ENCODE peak calls at places on chromosomes 3 and 15, in six cellular contexts. One of them, this sample, is unnamed.

GRCh38 chr15:83323296-83323711 is 38.8 kb upstream of the BNC1 start:
- DNase-seq in HepG2: no peak
- DNase-seq in HCT116: no peak
- DNase-seq in A549: peak; percentile 95
- DNase-seq in SK-N-SH: peak; percentile 4
- DNase-seq in endothelial cell of umbilical vein: no peak
- DNase-seq in this sample: no peak

GRCh38 chr3:192011137-192011536 is 550.2 kb downstream of the PYDC2 start:
- DNase-seq in SK-N-SH: no peak
- DNase-seq in endothelial cell of umbilical vein: no peak
- DNase-seq in HepG2: no peak
- DNase-seq in A549: no peak
- DNase-seq in HCT116: no peak
- DNase-seq in this sample: no peak

GRCh38 chr3:189726277-189726676 is 95.1 kb downstream of the TP63 start:
- DNase-seq in A549: no peak
- DNase-seq in HCT116: no peak
- DNase-seq in SK-N-SH: no peak
- DNase-seq in endothelial cell of umbilical vein: no peak
- DNase-seq in HepG2: no peak
- DNase-seq in this sample: no peak

GRCh38 chr3:58051196-58051595 is 43.0 kb downstream of the FLNB start:
- DNase-seq in SK-N-SH: no peak
- DNase-seq in HCT116: no peak
- DNase-seq in endothelial cell of umbilical vein: no peak
- DNase-seq in A549: peak; percentile 65
- DNase-seq in HepG2: no peak
- DNase-seq in this sample: no peak

GRCh38 chr3:141439589-141439988 is 47.2 kb upstream of the RASA2 start:
- DNase-seq in endothelial cell of umbilical vein: peak; percentile 49
- DNase-seq in SK-N-SH: no peak
- DNase-seq in A549: no peak
- DNase-seq in HepG2: no peak
- DNase-seq in HCT116: no peak
- DNase-seq in this sample: no peak

GRCh38 chr3:98901032-98901464 is 447 bp downstream of the DCBLD2 start:
- DNase-seq in HepG2: peak; percentile 32
- DNase-seq in endothelial cell of umbilical vein: peak; percentile 70
- DNase-seq in SK-N-SH: peak; percentile 77
- DNase-seq in HCT116: no peak
- DNase-seq in A549: peak; percentile 69
- DNase-seq in this sample: peak; percentile 70

GRCh38 chr3:154275965-154276364 is 48.3 kb downstream of the DHX36 start:
- DNase-seq in A549: no peak
- DNase-seq in HepG2: no peak
- DNase-seq in endothelial cell of umbilical vein: peak; percentile 10
- DNase-seq in SK-N-SH: no peak
- DNase-seq in HCT116: no peak
- DNase-seq in this sample: no peak

GRCh38 chr15:85168642-85169173 is 187.1 kb downstream of the PDE8A start:
- DNase-seq in HepG2: peak; percentile 24
- DNase-seq in endothelial cell of umbilical vein: peak; percentile 55
- DNase-seq in HCT116: peak; percentile 18
- DNase-seq in SK-N-SH: peak; percentile 46
- DNase-seq in A549: peak; percentile 75
- DNase-seq in this sample: peak; percentile 83

GRCh38 chr3:61053781-61054496 is 197.3 kb downstream of the FHIT start:
- DNase-seq in SK-N-SH: no peak
- DNase-seq in HepG2: peak; percentile 7
- DNase-seq in A549: no peak
- DNase-seq in HCT116: no peak
- DNase-seq in endothelial cell of umbilical vein: no peak
- DNase-seq in this sample: no peak

GRCh38 chr3:134918448-134918847 is 123.4 kb downstream of the EPHB1 start:
- DNase-seq in HepG2: no peak
- DNase-seq in SK-N-SH: no peak
- DNase-seq in endothelial cell of umbilical vein: no peak
- DNase-seq in A549: no peak
- DNase-seq in HCT116: no peak
- DNase-seq in this sample: no peak

GRCh38 chr3:177816667-177817208 is 619.5 kb upstream of the TBL1XR1 start:
- DNase-seq in A549: peak; percentile 72
- DNase-seq in HepG2: peak; percentile 69
- DNase-seq in SK-N-SH: no peak
- DNase-seq in HCT116: peak; percentile 44
- DNase-seq in endothelial cell of umbilical vein: peak; percentile 62
- DNase-seq in this sample: no peak

GRCh38 chr3:153513236-153513635 is 351.2 kb downstream of the RAP2B start:
- DNase-seq in HCT116: peak; percentile 7
- DNase-seq in HepG2: peak; percentile 3
- DNase-seq in A549: peak; percentile 20
- DNase-seq in SK-N-SH: no peak
- DNase-seq in endothelial cell of umbilical vein: peak; percentile 34
- DNase-seq in this sample: peak; percentile 12

GRCh38 chr3:196268270-196269163 is 19.0 kb downstream of the PCYT1A start:
- DNase-seq in A549: peak; percentile 59
- DNase-seq in HepG2: no peak
- DNase-seq in SK-N-SH: no peak
- DNase-seq in HCT116: no peak
- DNase-seq in endothelial cell of umbilical vein: no peak
- DNase-seq in this sample: peak; percentile 46

GRCh38 chr3:156383433-156384025 is 171.4 kb downstream of the SSR3 start:
- DNase-seq in endothelial cell of umbilical vein: no peak
- DNase-seq in HepG2: no peak
- DNase-seq in HCT116: no peak
- DNase-seq in A549: no peak
- DNase-seq in SK-N-SH: peak; percentile 41
- DNase-seq in this sample: no peak

GRCh38 chr3:32733631-32734229 is 48.7 kb downstream of the CNOT10 start:
- DNase-seq in HCT116: peak; percentile 19
- DNase-seq in endothelial cell of umbilical vein: peak; percentile 54
- DNase-seq in A549: peak; percentile 54
- DNase-seq in HepG2: peak; percentile 62
- DNase-seq in SK-N-SH: peak; percentile 56
- DNase-seq in this sample: no peak

GRCh38 chr3:23385327-23385726 is 182.2 kb downstream of the UBE2E2 start:
- DNase-seq in endothelial cell of umbilical vein: no peak
- DNase-seq in A549: no peak
- DNase-seq in HepG2: no peak
- DNase-seq in HCT116: no peak
- DNase-seq in SK-N-SH: no peak
- DNase-seq in this sample: no peak

GRCh38 chr3:116863842-116864626 is 154.5 kb downstream of the TUSC7 start:
- DNase-seq in HCT116: no peak
- DNase-seq in endothelial cell of umbilical vein: peak; percentile 79
- DNase-seq in A549: peak; percentile 51
- DNase-seq in SK-N-SH: peak; percentile 21
- DNase-seq in HepG2: peak; percentile 1
- DNase-seq in this sample: peak; percentile 22

GRCh38 chr15:84961114-84961452 is 20.6 kb upstream of the PDE8A start:
- DNase-seq in endothelial cell of umbilical vein: no peak
- DNase-seq in SK-N-SH: no peak
- DNase-seq in HepG2: no peak
- DNase-seq in HCT116: no peak
- DNase-seq in A549: no peak
- DNase-seq in this sample: no peak

GRCh38 chr3:151226088-151226563 is 23.1 kb upstream of the GPR171 start:
- DNase-seq in HepG2: peak; percentile 81
- DNase-seq in endothelial cell of umbilical vein: no peak
- DNase-seq in SK-N-SH: no peak
- DNase-seq in A549: peak; percentile 66
- DNase-seq in HCT116: no peak
- DNase-seq in this sample: no peak

GRCh38 chr3:122893754-122894668 is 99.1 kb downstream of the SLC49A4 start:
- DNase-seq in HepG2: peak; percentile 13
- DNase-seq in A549: no peak
- DNase-seq in endothelial cell of umbilical vein: no peak
- DNase-seq in SK-N-SH: peak; percentile 49
- DNase-seq in HCT116: no peak
- DNase-seq in this sample: no peak

GRCh38 chr15:65862682-65863081 is 6.6 kb upstream of the RAB11A start:
- DNase-seq in SK-N-SH: peak; percentile 72
- DNase-seq in HepG2: peak; percentile 85
- DNase-seq in A549: peak; percentile 92
- DNase-seq in HCT116: peak; percentile 90
- DNase-seq in endothelial cell of umbilical vein: peak; percentile 56
- DNase-seq in this sample: peak; percentile 77

GRCh38 chr3:120144267-120144666 is 50.0 kb upstream of the GSK3B start:
- DNase-seq in HCT116: no peak
- DNase-seq in SK-N-SH: no peak
- DNase-seq in HepG2: peak; percentile 39
- DNase-seq in endothelial cell of umbilical vein: no peak
- DNase-seq in A549: peak; percentile 33
- DNase-seq in this sample: peak; percentile 19

GRCh38 chr3:136189043-136189442 is 7.1 kb downstream of the MSL2 start:
- DNase-seq in endothelial cell of umbilical vein: no peak
- DNase-seq in A549: no peak
- DNase-seq in SK-N-SH: no peak
- DNase-seq in HCT116: no peak
- DNase-seq in HepG2: no peak
- DNase-seq in this sample: no peak

GRCh38 chr15:58214941-58215340 is 76.8 kb downstream of the AQP9 start:
- DNase-seq in HCT116: no peak
- DNase-seq in SK-N-SH: no peak
- DNase-seq in endothelial cell of umbilical vein: no peak
- DNase-seq in A549: no peak
- DNase-seq in HepG2: no peak
- DNase-seq in this sample: no peak

GRCh38 chr15:73900129-73900712 is 26.0 kb upstream of the LOXL1 start:
- DNase-seq in HepG2: no peak
- DNase-seq in SK-N-SH: no peak
- DNase-seq in A549: no peak
- DNase-seq in HCT116: no peak
- DNase-seq in endothelial cell of umbilical vein: no peak
- DNase-seq in this sample: no peak

GRCh38 chr3:165526367-165526766 is 310.9 kb downstream of the BCHE start:
- DNase-seq in HepG2: no peak
- DNase-seq in HCT116: no peak
- DNase-seq in SK-N-SH: no peak
- DNase-seq in A549: no peak
- DNase-seq in endothelial cell of umbilical vein: no peak
- DNase-seq in this sample: no peak

DNA sequence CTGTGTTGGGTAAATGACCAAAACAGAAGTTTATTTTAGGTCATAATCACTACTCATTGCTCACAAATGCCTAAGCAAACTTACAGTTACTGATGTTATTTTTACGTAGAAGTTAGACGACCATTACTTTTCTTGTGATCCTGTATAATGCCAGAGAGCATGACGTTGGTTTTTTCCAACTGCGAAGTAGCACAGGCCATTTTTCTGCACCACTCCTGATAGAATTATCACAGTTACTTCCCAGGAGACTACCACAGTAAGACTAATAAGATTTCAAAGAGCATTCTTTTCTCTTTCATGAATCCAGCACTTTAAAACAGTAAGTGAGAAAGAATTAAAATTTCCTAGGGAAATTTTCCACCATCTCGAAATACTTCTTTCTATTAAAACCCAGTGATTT is 19.8 kb downstream of the CD200 start:
- DNase-seq in HCT116: no peak
- DNase-seq in endothelial cell of umbilical vein: no peak
- DNase-seq in SK-N-SH: no peak
- DNase-seq in HepG2: no peak
- DNase-seq in A549: no peak
- DNase-seq in this sample: no peak
- TF ChIP-seq MAX in HCT116: no peak
- TF ChIP-seq MAX in endothelial cell of umbilical vein: no peak
- TF ChIP-seq MAX in SK-N-SH: no peak
- TF ChIP-seq MAX in HepG2: no peak
- TF ChIP-seq MAX in A549: no peak
- TF ChIP-seq MAX in this sample: no peak

DNA sequence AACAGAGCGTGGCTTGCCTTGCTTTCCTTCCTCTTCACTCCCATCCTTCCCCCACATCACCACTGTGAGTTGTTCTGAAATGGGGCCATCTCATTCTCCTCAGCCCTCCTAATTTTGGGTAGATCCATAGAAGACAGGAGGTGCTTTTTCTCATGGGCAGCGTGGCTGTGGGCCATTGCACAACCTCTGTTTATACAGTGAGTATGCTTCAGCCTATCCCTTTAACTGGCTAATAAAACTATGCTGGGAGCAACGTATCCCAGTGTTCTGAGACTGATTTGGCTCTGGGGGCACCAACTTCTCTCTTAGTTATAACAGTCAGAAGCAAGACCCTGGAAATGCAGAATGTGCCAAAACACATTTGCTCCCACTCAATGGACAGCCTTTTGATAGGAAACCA is 97.1 kb upstream of the ICE2 start:
- DNase-seq in SK-N-SH: no peak
- DNase-seq in endothelial cell of umbilical vein: no peak
- DNase-seq in HCT116: no peak
- DNase-seq in HepG2: peak; percentile 69
- DNase-seq in A549: peak; percentile 30
- DNase-seq in this sample: no peak
- TF ChIP-seq MAX in SK-N-SH: no peak
- TF ChIP-seq MAX in endothelial cell of umbilical vein: no peak
- TF ChIP-seq MAX in HCT116: no peak
- TF ChIP-seq MAX in HepG2: peak; percentile 55
- TF ChIP-seq MAX in A549: no peak
- TF ChIP-seq MAX in this sample: no peak

GRCh38 chr15:41501961-41502786 is 8.5 kb downstream of the ITPKA start:
- DNase-seq in SK-N-SH: peak; percentile 62
- DNase-seq in HCT116: no peak
- DNase-seq in HepG2: no peak
- DNase-seq in endothelial cell of umbilical vein: no peak
- DNase-seq in A549: no peak
- DNase-seq in this sample: no peak
- TF ChIP-seq MAX in SK-N-SH: no peak
- TF ChIP-seq MAX in HCT116: no peak
- TF ChIP-seq MAX in HepG2: no peak
- TF ChIP-seq MAX in endothelial cell of umbilical vein: no peak
- TF ChIP-seq MAX in A549: no peak
- TF ChIP-seq MAX in this sample: no peak

DNA sequence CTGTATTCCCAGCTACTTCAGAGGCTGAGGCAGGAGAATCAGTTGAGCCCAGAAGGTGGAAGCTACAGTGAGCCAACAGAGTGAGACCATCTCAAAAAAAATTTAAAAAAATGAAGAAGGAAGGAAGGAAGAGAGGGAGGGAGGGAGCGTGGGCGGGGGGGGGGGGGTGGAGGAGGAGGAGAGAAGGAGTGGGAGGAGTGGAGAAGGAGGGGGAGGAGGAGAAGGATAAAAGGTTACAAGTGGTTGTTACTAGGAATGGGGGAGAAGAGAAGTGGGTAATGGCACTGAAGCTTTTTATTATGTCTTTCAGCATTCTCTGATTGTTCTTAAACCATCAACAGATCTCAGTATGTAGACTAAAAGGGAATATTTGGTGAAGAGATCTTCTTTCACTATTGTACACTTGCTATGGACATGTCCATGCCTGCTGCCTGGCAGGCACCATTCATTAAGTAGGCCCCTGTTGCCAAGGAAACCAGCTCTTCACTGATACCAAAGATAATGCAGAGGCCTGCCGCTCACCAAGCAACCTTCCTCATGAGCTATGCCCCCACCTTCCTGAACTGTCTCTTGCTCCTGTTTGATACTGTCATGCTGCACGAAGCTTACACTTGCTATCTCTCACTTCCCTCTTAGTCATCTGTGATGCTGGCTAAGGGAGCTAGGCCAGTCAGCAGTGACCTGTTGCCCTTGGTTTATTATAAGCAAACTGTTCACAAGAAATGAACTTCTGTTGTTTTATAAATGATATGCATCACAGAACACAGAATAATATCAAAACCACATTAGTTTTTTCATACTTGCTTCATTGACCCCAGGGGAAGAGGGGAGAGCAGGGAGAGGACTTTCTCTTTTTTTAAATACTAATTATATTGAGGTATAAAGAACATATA is 23.1 kb downstream of the EPM2AIP1 start:
- DNase-seq in endothelial cell of umbilical vein: peak; percentile 66
- DNase-seq in A549: peak; percentile 46
- DNase-seq in SK-N-SH: peak; percentile 88
- DNase-seq in HCT116: no peak
- DNase-seq in HepG2: peak; percentile 73
- DNase-seq in this sample: no peak
- TF ChIP-seq MAX in endothelial cell of umbilical vein: no peak
- TF ChIP-seq MAX in A549: no peak
- TF ChIP-seq MAX in SK-N-SH: peak; percentile 49
- TF ChIP-seq MAX in HCT116: no peak
- TF ChIP-seq MAX in HepG2: no peak
- TF ChIP-seq MAX in this sample: no peak

This sample was measured in WTC11.